ENCODE peak calls at places on chromosome 20, in five cellular contexts. Y is uterus; N is PC-9; O is H9; G is CD4-positive, CD25-positive, alpha-beta regulatory T cell. K is an unnamed sample.

GRCh38 chr20:39897058-39897457 is 792.0 kb downstream of the MAFB start:
- DNase-seq in Y (no peak), N (no peak), O (no peak), G (no peak), K (no peak)

GRCh38 chr20:37090357-37090871 is 5.4 kb downstream of the RBL1 start:
- DNase-seq in Y (no peak), N (no peak), O (no peak), G (no peak), K (no peak)

GRCh38 chr20:62120365-62120762 is 1.9 kb upstream of the LSM14B start:
- DNase-seq in Y (no peak), N (no peak), O (no peak), G (no peak), K (no peak)

GRCh38 chr20:4563534-4563933 is 158.2 kb upstream of the PRND start:
- DNase-seq in Y (no peak), N (peak; percentile 44), O (peak; percentile 50), G (peak; percentile 33), K (peak; percentile 18)

GRCh38 chr20:1414982-1415381 is 22.1 kb upstream of the FKBP1A start:
- DNase-seq in Y (no peak), N (no peak), O (no peak), G (no peak), K (no peak)

GRCh38 chr20:16472045-16472872 is 101.0 kb downstream of the KIF16B start:
- DNase-seq in Y (no peak), N (no peak), O (no peak), G (no peak), K (no peak)

GRCh38 chr20:11287156-11287555 is 613.4 kb upstream of the JAG1 start:
- DNase-seq in Y (no peak), N (no peak), O (no peak), G (no peak), K (no peak)

GRCh38 chr20:43938932-43939761 is 24.5 kb downstream of the TOX2 start:
- DNase-seq in Y (no peak), N (peak; percentile 91), O (no peak), G (no peak), K (peak; percentile 98)

GRCh38 chr20:324177-325042 is 942 bp upstream of the SOX12 start:
- DNase-seq in Y (peak; percentile 87), N (peak; percentile 98), O (peak; percentile 97), G (peak; percentile 89), K (peak; percentile 88)

GRCh38 chr20:54207053-54207742 is 689 bp upstream of the PFDN4 start:
- DNase-seq in Y (no peak), N (no peak), O (no peak), G (no peak), K (no peak)

GRCh38 chr20:7586481-7586880 is 353.8 kb downstream of the HAO1 start:
- DNase-seq in Y (no peak), N (no peak), O (no peak), G (no peak), K (no peak)

GRCh38 chr20:37777556-37777955 is 83.7 kb downstream of the CTNNBL1 start:
- DNase-seq in Y (no peak), N (no peak), O (no peak), G (no peak), K (no peak)

GRCh38 chr20:47854687-47855212 is 69.5 kb upstream of the SULF2 start:
- DNase-seq in Y (no peak), N (peak; percentile 59), O (peak; percentile 82), G (no peak), K (peak; percentile 12)

GRCh38 chr20:36085686-36086267 is 68.8 kb upstream of the EPB41L1 start:
- DNase-seq in Y (no peak), N (peak; percentile 91), O (peak; percentile 43), G (no peak), K (no peak)

DNA sequence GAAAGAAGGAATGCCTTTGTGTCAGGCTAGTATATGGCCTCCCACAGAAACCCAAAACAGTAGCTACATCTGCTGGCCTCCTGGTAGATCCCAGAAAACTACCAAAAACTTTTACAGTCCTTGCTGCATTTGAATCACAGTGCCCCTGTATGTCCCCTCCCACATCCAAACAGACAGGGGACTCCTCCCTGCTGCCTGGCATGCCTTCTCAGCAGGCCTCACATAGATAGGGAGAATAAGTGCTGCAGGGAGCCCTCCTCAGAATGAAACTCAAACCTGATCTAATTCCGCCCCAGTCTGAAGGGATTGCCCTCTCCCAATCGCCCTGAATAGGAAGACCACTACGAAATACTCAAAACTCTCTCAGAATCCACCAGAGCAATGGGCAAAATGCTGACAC is 14.1 kb upstream of the DEFB116 start:
- DNase-seq in Y (no peak), N (no peak), O (no peak), G (no peak), K (no peak)
- H3K27ac ChIP-seq in Y (no peak overlapping the region), N (no peak overlapping the region), O (no peak overlapping the region), G (no peak overlapping the region), K (no peak overlapping the region)

GRCh38 chr20:17610566-17611289 is 40.9 kb downstream of the DSTN start:
- DNase-seq in Y (no peak), N (no peak), O (peak; percentile 28), G (peak; percentile 91), K (no peak)

GRCh38 chr20:17611290-17611539 is 41.3 kb downstream of the DSTN start:
- DNase-seq in Y (no peak), N (no peak), O (no peak), G (peak; percentile 29), K (no peak)

GRCh38 chr20:17608701-17609497 is 39.0 kb downstream of the DSTN start:
- DNase-seq in Y (no peak), N (no peak), O (no peak), G (no peak), K (no peak)

GRCh38 chr20:17611540-17612286 is 41.8 kb downstream of the DSTN start:
- DNase-seq in Y (no peak), N (peak; percentile 48), O (peak; percentile 67), G (no peak), K (no peak)

DNA sequence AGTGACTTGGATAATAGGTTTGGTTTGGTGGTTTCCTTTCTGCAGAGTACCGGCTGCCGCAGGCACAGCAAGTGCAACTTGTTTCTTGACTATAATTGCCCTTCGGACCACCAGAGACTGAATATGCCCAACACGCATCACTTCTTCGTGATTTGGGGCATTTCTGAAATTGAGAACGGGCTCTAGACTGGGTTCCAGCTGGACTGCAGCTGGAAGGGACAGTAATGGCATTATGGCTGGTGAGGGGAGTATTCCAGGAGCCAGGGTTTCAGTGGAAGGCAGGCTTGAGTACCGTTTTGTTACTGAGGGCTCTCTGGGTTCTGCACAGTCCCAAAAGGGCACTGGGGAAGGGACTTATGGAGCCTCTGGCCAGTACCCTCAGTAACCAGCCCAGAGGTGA is 40.1 kb downstream of the DSTN start:
- DNase-seq in Y (no peak), N (no peak), O (no peak), G (no peak), K (no peak)
- H3K27ac ChIP-seq in Y (peak overlapping the region; percentile 68), N (no peak overlapping the region), O (no peak overlapping the region), G (peak overlapping the region; percentile 66), K (no peak overlapping the region)

DNA sequence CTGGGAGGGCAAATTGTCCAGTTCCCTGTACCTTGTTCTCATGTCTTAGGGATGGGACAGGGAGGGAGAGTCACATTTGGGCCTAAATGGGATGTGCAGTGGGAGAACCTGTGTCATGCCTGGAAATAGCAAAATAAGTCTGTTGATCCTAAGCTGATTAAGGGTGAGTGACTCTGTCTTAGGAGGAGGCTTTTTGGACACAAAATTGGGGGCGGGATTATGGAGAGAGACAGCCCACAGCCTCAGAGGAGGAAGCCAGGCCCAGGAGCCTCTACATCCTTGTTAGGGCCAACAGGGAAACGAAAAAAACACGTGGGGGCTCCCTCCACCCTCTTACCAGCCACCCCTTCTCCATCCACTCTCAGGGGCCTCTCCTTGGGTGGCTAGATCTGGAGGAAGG is 2.2 kb downstream of the KCNB1 start:
- DNase-seq in Y (no peak), N (no peak), O (no peak), G (no peak), K (no peak)
- H3K27ac ChIP-seq in Y (peak overlapping the region; percentile 38), N (no peak overlapping the region), O (no peak overlapping the region), G (no peak overlapping the region), K (no peak overlapping the region)

GRCh38 chr20:46009847-46010246 is 1.1 kb downstream of the MMP9 start:
- DNase-seq in Y (no peak), N (no peak), O (no peak), G (no peak), K (no peak)
- H3K27ac ChIP-seq in Y (no peak overlapping the region), N (no peak overlapping the region), O (no peak overlapping the region), G (no peak overlapping the region), K (no peak overlapping the region)